ENCODE peak calls at places on chromosomes 12 and 14, in nine cellular contexts. T, Y, X, W, L, R, V, C and Q are unnamed samples.

GRCh38 chr14:59271734-59272133 is 83.3 kb downstream of the DAAM1 start:
- DNase-seq in T (no peak), Y (no peak), X (no peak), W (no peak), L (no peak), R (no peak), V (no peak), C (no peak), Q (no peak)

GRCh38 chr14:20331048-20331613 is 1.9 kb downstream of the CCNB1IP1 start:
- DNase-seq in T (no peak), Y (no peak), X (no peak), W (no peak), L (no peak), R (no peak), V (no peak), C (no peak), Q (no peak)

GRCh38 chr12:84811291-84811690 is 101.3 kb downstream of the SLC6A15 start:
- DNase-seq in T (no peak), Y (no peak), X (no peak), W (no peak), L (no peak), R (no peak), V (no peak), C (no peak), Q (no peak)

GRCh38 chr14:29649170-29649569 is 278.5 kb downstream of the PRKD1 start:
- DNase-seq in T (no peak), Y (no peak), X (no peak), W (no peak), L (no peak), R (no peak), V (no peak), C (no peak), Q (no peak)

GRCh38 chr12:24226745-24227350 is 277.4 kb upstream of the SOX5 start:
- DNase-seq in T (no peak), Y (no peak), X (no peak), W (no peak), L (no peak), R (no peak), V (no peak), C (no peak), Q (no peak)

GRCh38 chr12:124026755-124027745 is 54.0 kb downstream of the ZNF664 start:
- DNase-seq in T (no peak), Y (no peak), X (no peak), W (no peak), L (no peak), R (no peak), V (no peak), C (no peak), Q (no peak)

GRCh38 chr12:75479963-75480461 is 543 bp upstream of the GLIPR1 start:
- DNase-seq in T (peak; percentile 39), Y (no peak), X (no peak), W (no peak), L (no peak), R (no peak), V (no peak), C (peak; percentile 18), Q (no peak)

GRCh38 chr12:4714879-4715278 is 5.3 kb upstream of the GALNT8 start:
- DNase-seq in T (peak; percentile 40), Y (no peak), X (no peak), W (no peak), L (no peak), R (no peak), V (no peak), C (no peak), Q (no peak)

GRCh38 chr14:99191663-99192621 is 80.1 kb downstream of the BCL11B start:
- DNase-seq in T (peak; percentile 33), Y (peak; percentile 62), X (peak; percentile 42), W (peak; percentile 71), L (peak; percentile 39), R (no peak), V (no peak), C (no peak), Q (no peak)

GRCh38 chr12:107320929-107321618 is 227.7 kb upstream of the CRY1 start:
- DNase-seq in T (no peak), Y (peak; percentile 53), X (peak; percentile 61), W (peak; percentile 80), L (peak; percentile 75), R (peak; percentile 50), V (no peak), C (no peak), Q (no peak)

GRCh38 chr12:4145990-4146859 is 127.3 kb upstream of the CCND2 start:
- DNase-seq in T (no peak), Y (no peak), X (no peak), W (no peak), L (no peak), R (no peak), V (no peak), C (peak; percentile 58), Q (no peak)

GRCh38 chr12:124938606-124939427 is 24.4 kb upstream of the UBC start:
- DNase-seq in T (peak; percentile 79), Y (peak; percentile 79), X (peak; percentile 47), W (no peak), L (peak; percentile 43), R (no peak), V (peak; percentile 16), C (no peak), Q (no peak)

GRCh38 chr12:119512772-119513497 is 80.6 kb upstream of the TMEM233 start:
- DNase-seq in T (no peak), Y (no peak), X (no peak), W (no peak), L (no peak), R (no peak), V (peak; percentile 16), C (no peak), Q (no peak)

GRCh38 chr12:42332301-42332894 is 6.4 kb downstream of the PPHLN1 start:
- DNase-seq in T (peak; percentile 58), Y (no peak), X (no peak), W (peak; percentile 40), L (no peak), R (no peak), V (peak; percentile 43), C (peak; percentile 33), Q (no peak)

GRCh38 chr14:94227029-94227428 is 52.9 kb downstream of the PPP4R4 start:
- DNase-seq in T (no peak), Y (no peak), X (no peak), W (no peak), L (no peak), R (no peak), V (no peak), C (no peak), Q (no peak)

GRCh38 chr12:2677142-2677880 is 117.5 kb upstream of the FKBP4 start:
- DNase-seq in T (no peak), Y (no peak), X (no peak), W (no peak), L (no peak), R (no peak), V (no peak), C (no peak), Q (peak; percentile 67)

GRCh38 chr14:45838597-45838996 is 585.6 kb upstream of the MIS18BP1 start:
- DNase-seq in T (no peak), Y (no peak), X (no peak), W (peak; percentile 8), L (no peak), R (peak; percentile 42), V (no peak), C (no peak), Q (no peak)

GRCh38 chr14:66032800-66033199 is 453.4 kb upstream of the CCDC196 start:
- DNase-seq in T (no peak), Y (no peak), X (no peak), W (no peak), L (no peak), R (no peak), V (no peak), C (no peak), Q (no peak)

GRCh38 chr12:153080-153746 is 60.7 kb downstream of the SLC6A12 start:
- DNase-seq in T (peak; percentile 76), Y (peak; percentile 23), X (no peak), W (peak; percentile 10), L (peak; percentile 25), R (peak; percentile 58), V (peak; percentile 81), C (peak; percentile 18), Q (no peak)

GRCh38 chr14:38135096-38135495 is 72.6 kb upstream of the SSTR1 start:
- DNase-seq in T (no peak), Y (no peak), X (no peak), W (no peak), L (no peak), R (no peak), V (no peak), C (no peak), Q (no peak)

GRCh38 chr12:97903356-97903755 is 440.8 kb downstream of the RMST start:
- DNase-seq in T (no peak), Y (no peak), X (no peak), W (no peak), L (no peak), R (no peak), V (no peak), C (no peak), Q (no peak)

GRCh38 chr12:114186241-114187002 is 219.5 kb downstream of the TBX5 start:
- DNase-seq in T (no peak), Y (no peak), X (no peak), W (no peak), L (no peak), R (peak; percentile 55), V (no peak), C (no peak), Q (no peak)

GRCh38 chr14:33917664-33918063 is 33.2 kb downstream of the EGLN3 start:
- DNase-seq in T (no peak), Y (no peak), X (no peak), W (no peak), L (no peak), R (no peak), V (no peak), C (no peak), Q (no peak)

GRCh38 chr12:62248873-62249272 is 11.3 kb upstream of the USP15 start:
- DNase-seq in T (no peak), Y (no peak), X (no peak), W (no peak), L (no peak), R (no peak), V (no peak), C (no peak), Q (no peak)

GRCh38 chr12:107564946-107565345 is 120.7 kb upstream of the PWP1 start:
- DNase-seq in T (peak; percentile 65), Y (no peak), X (no peak), W (no peak), L (no peak), R (no peak), V (no peak), C (no peak), Q (no peak)

GRCh38 chr12:22283508-22283907 is 51.0 kb downstream of the ST8SIA1 start:
- DNase-seq in T (no peak), Y (no peak), X (no peak), W (no peak), L (no peak), R (no peak), V (no peak), C (no peak), Q (no peak)

GRCh38 chr14:41830679-41831078 is 224.0 kb downstream of the LRFN5 start:
- DNase-seq in T (no peak), Y (no peak), X (no peak), W (no peak), L (no peak), R (peak; percentile 64), V (no peak), C (no peak), Q (no peak)

GRCh38 chr12:51001799-51002198 is 24.4 kb downstream of the SLC11A2 start:
- DNase-seq in T (no peak), Y (no peak), X (no peak), W (no peak), L (no peak), R (no peak), V (no peak), C (no peak), Q (no peak)

GRCh38 chr12:4164591-4165558 is 108.7 kb upstream of the CCND2 start:
- DNase-seq in T (peak; percentile 55), Y (no peak), X (peak; percentile 39), W (no peak), L (peak; percentile 44), R (no peak), V (peak; percentile 73), C (peak; percentile 69), Q (no peak)

GRCh38 chr14:96363751-96364336 is 518 bp downstream of the GSKIP start:
- DNase-seq in T (peak; percentile 86), Y (peak; percentile 29), X (no peak), W (peak; percentile 23), L (peak; percentile 41), R (peak; percentile 35), V (peak; percentile 38), C (no peak), Q (no peak)

GRCh38 chr12:50283924-50284236 is 560 bp upstream of the LIMA1 start:
- DNase-seq in T (no peak), Y (no peak), X (no peak), W (no peak), L (no peak), R (no peak), V (peak; percentile 40), C (no peak), Q (no peak)